ENCODE peak calls at places on chromosomes 1 and 21, in eight cellular contexts. R, N, C, P, O, T, G and Y are unnamed samples.
A peak's percentile ranks its signal among the peaks of the same experiment; 100 is the strongest.

GRCh38 chr1:76583237-76583868 is 283.9 kb upstream of the ST6GALNAC5 start:
- DNase-seq in R (no peak), G (no peak), C (no peak), T (no peak), O (no peak), N (no peak), P (no peak), Y (no peak)

GRCh38 chr1:157105988-157106812 is 6.6 kb upstream of the ETV3L start:
- DNase-seq in N (no peak), T (no peak), C (peak; percentile 16), G (peak; percentile 44), P (no peak), O (no peak), R (peak; percentile 97), Y (peak; percentile 77)

GRCh38 chr1:29757866-29758763 is 521.8 kb downstream of the PTPRU start:
- DNase-seq in P (no peak), N (no peak), C (no peak), T (no peak), R (no peak), O (no peak), G (no peak), Y (no peak)

GRCh38 chr1:112762541-112763141 is 47.5 kb upstream of the PPM1J start:
- DNase-seq in T (no peak), P (no peak), G (no peak), O (no peak), N (peak; percentile 20), R (peak; percentile 22), C (no peak), Y (peak; percentile 39)

GRCh38 chr1:152960452-152961044 is 9.9 kb upstream of the SPRR4 start:
- DNase-seq in N (no peak), C (no peak), O (no peak), P (no peak), T (no peak), R (no peak), G (no peak), Y (peak; percentile 33)

GRCh38 chr21:45507523-45507875 is 34.7 kb downstream of the SLC19A1 start:
- DNase-seq in N (no peak), O (no peak), R (no peak), T (no peak), C (no peak), G (no peak), P (no peak), Y (no peak)

GRCh38 chr1:36966242-36966641 is 68.1 kb downstream of the GRIK3 start:
- DNase-seq in C (no peak), O (no peak), R (peak; percentile 34), P (no peak), G (peak; percentile 48), N (peak; percentile 72), T (no peak), Y (peak; percentile 23)

GRCh38 chr1:205318231-205318991 is 3.1 kb downstream of the NUAK2 start:
- DNase-seq in C (no peak), T (no peak), G (peak; percentile 35), R (no peak), O (no peak), N (peak; percentile 59), P (no peak), Y (peak; percentile 40)

GRCh38 chr1:228093050-228093906 is 9.8 kb downstream of the C1orf35 start:
- DNase-seq in R (no peak), T (no peak), N (no peak), G (peak; percentile 3), P (no peak), C (no peak), O (no peak), Y (peak; percentile 53)

GRCh38 chr1:22711591-22712501 is 1.2 kb downstream of the EPHB2 start:
- DNase-seq in C (no peak), R (peak; percentile 41), G (peak; percentile 27), P (no peak), T (peak; percentile 78), N (peak; percentile 47), O (no peak), Y (peak; percentile 12)

GRCh38 chr1:197736689-197737088 is 38.6 kb downstream of the DENND1B start:
- DNase-seq in G (no peak), C (no peak), P (no peak), N (no peak), O (no peak), R (peak; percentile 88), T (no peak), Y (peak; percentile 47)

GRCh38 chr1:202248861-202249260 is 55.3 kb downstream of the LGR6 start:
- DNase-seq in O (no peak), R (no peak), N (no peak), T (no peak), P (no peak), C (no peak), G (no peak), Y (no peak)

GRCh38 chr1:54804471-54805132 is 3.5 kb upstream of the TTC22 start:
- DNase-seq in O (no peak), G (no peak), P (no peak), R (peak; percentile 72), N (no peak), T (no peak), C (peak; percentile 22), Y (peak; percentile 67)

GRCh38 chr1:18903313-18903671 is 937 bp upstream of the ALDH4A1 start:
- DNase-seq in N (no peak), P (peak; percentile 8), O (no peak), C (no peak), R (no peak), G (no peak), T (no peak), Y (no peak)

GRCh38 chr1:203556047-203556851 is 62.3 kb downstream of the OPTC start:
- DNase-seq in R (peak; percentile 95), T (peak; percentile 75), N (peak; percentile 50), G (peak; percentile 68), P (no peak), C (no peak), O (no peak), Y (no peak)

GRCh38 chr1:26021647-26022403 is at the start of gene EXTL1:
- DNase-seq in C (no peak), G (no peak), T (peak; percentile 96), P (no peak), R (peak; percentile 61), N (peak; percentile 91), O (no peak), Y (no peak)

GRCh38 chr1:206579747-206580437 is 32.4 kb downstream of the EIF2D start:
- DNase-seq in O (no peak), C (no peak), G (no peak), N (no peak), P (peak; percentile 83), T (no peak), R (peak; percentile 91), Y (peak; percentile 93)

GRCh38 chr1:242431786-242432185 is 92.7 kb downstream of the PLD5 start:
- DNase-seq in C (no peak), O (no peak), G (no peak), N (no peak), P (no peak), T (no peak), R (no peak), Y (no peak)

GRCh38 chr1:34924759-34925555 is 4.5 kb downstream of the DLGAP3 start:
- DNase-seq in O (no peak), N (peak; percentile 90), P (peak; percentile 20), C (peak; percentile 59), T (no peak), G (peak; percentile 86), R (peak; percentile 83), Y (peak; percentile 71)

GRCh38 chr1:171295821-171296220 is 18.2 kb upstream of the FMO4 start:
- DNase-seq in P (no peak), O (no peak), R (peak; percentile 29), T (no peak), C (no peak), N (no peak), G (no peak), Y (no peak)

GRCh38 chr1:8384088-8384487 is 66.2 kb downstream of the SLC45A1 start:
- DNase-seq in C (no peak), G (no peak), O (no peak), T (no peak), P (no peak), N (no peak), R (peak; percentile 30), Y (no peak)
- H3K4me1 ChIP-seq in C (no peaks in the 10 kb centered on the region), G (peaks cover 16% of the 10 kb centered on the region), O (no peaks in the 10 kb centered on the region), T (peaks cover 14% of the 10 kb centered on the region), P (peaks cover 12% of the 10 kb centered on the region), N (peaks cover 69% of the 10 kb centered on the region), R (peaks cover 6% of the 10 kb centered on the region), Y (peaks cover 4% of the 10 kb centered on the region)

GRCh38 chr1:89724369-89725015 is 91.6 kb downstream of the LRRC8C start:
- DNase-seq in T (no peak), R (peak; percentile 80), C (no peak), N (no peak), G (no peak), O (no peak), P (peak; percentile 41), Y (peak; percentile 79)
- TF ChIP-seq EZH2phosphoT487 in T (no peak), R (no peak), C (no peak), N (no peak), G (no peak), O (no peak), P (no peak), Y (no peak)

GRCh38 chr1:246725191-246725590 is 982 bp downstream of the SCCPDH start:
- DNase-seq in P (no peak), C (no peak), N (no peak), R (peak; percentile 17), O (no peak), T (peak; percentile 18), G (no peak), Y (peak; percentile 26)

GRCh38 chr1:246727594-246727993 is 3.4 kb downstream of the SCCPDH start:
- DNase-seq in R (no peak), P (no peak), O (no peak), T (no peak), G (no peak), N (no peak), C (no peak), Y (no peak)

GRCh38 chr1:246728311-246728710 is 4.1 kb downstream of the SCCPDH start:
- DNase-seq in G (no peak), C (no peak), O (no peak), T (no peak), R (no peak), P (no peak), N (no peak), Y (no peak)

GRCh38 chr1:246726255-246726679 is 2.1 kb downstream of the SCCPDH start:
- DNase-seq in O (no peak), C (no peak), N (no peak), G (no peak), P (no peak), R (no peak), T (no peak), Y (no peak)

GRCh38 chr1:246726881-246727280 is 2.7 kb downstream of the SCCPDH start:
- DNase-seq in N (no peak), O (no peak), C (no peak), R (no peak), P (no peak), G (no peak), T (no peak), Y (no peak)
- H3K9me3 ChIP-seq in N (no peaks in the 10 kb centered on the region), O (no peaks in the 10 kb centered on the region), C (no peaks in the 10 kb centered on the region), R (no peaks in the 10 kb centered on the region), P (peaks cover 4% of the 10 kb centered on the region), G (no peaks in the 10 kb centered on the region), T (no peaks in the 10 kb centered on the region), Y (no peaks in the 10 kb centered on the region)

DNA sequence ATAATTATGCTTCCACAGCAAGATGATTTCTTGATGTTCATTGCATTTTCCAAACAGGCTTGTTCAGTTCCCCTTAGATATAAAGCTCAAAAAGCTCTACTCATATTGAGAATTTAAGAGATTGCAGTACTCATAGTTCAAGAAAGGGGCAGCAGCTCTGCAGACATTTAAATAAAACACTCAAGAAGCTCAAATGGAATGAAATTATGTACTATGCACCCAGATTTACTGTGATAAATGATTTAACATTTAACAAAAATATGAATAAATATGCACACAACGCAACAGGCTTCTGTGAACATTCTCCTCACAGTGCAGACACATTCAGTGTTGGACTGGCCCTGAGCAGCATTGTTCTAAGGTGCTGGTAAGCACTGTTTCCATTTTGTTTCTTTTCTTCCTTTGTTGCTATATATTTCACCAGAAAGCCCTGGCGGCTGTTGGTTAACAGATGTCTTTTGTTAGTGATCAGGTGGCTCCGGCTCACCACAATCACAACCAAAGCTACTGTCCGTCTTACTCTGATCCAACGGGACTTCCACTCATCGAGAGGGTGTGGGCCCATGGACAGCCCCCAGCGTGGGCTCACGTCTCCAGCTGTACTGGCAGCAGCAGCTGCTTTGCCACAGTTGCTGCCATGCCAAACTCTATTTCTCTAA is 1440.3 kb downstream of the NCAM2 start:
- DNase-seq in C (no peak), G (no peak), P (no peak), T (no peak), R (no peak), O (no peak), N (no peak), Y (no peak)
- H3K4me1 ChIP-seq in C (no peaks in the 10 kb centered on the region), G (peaks cover 16% of the 10 kb centered on the region), P (no peaks in the 10 kb centered on the region), T (no peaks in the 10 kb centered on the region), R (no peaks in the 10 kb centered on the region), O (no peaks in the 10 kb centered on the region), N (no peaks in the 10 kb centered on the region), Y (no peaks in the 10 kb centered on the region)